ENCODE peak calls at places on chromosomes 12 and 14, in nine cellular contexts. One of them, this sample, is unnamed.

GRCh38 chr12:55068416-55069010 is 48.7 kb downstream of the NEUROD4 start:
- DNase-seq in hepatocyte: peak
- DNase-seq in GM10248: peak
- DNase-seq in heart left ventricle: no peak
- DNase-seq in LoVo: peak
- DNase-seq in lower leg skin: no peak
- DNase-seq in non-pigmented ciliary epithelial cell: peak
- DNase-seq in fibroblast of the aortic adventitia: peak
- DNase-seq in endothelial cell: peak
- DNase-seq in this sample: peak

GRCh38 chr14:69363055-69363454 is 35.0 kb downstream of the ERH start:
- DNase-seq in endothelial cell: peak
- DNase-seq in lower leg skin: no peak
- DNase-seq in fibroblast of the aortic adventitia: peak
- DNase-seq in hepatocyte: peak
- DNase-seq in heart left ventricle: peak
- DNase-seq in LoVo: no peak
- DNase-seq in GM10248: no peak
- DNase-seq in non-pigmented ciliary epithelial cell: no peak
- DNase-seq in this sample: no peak

GRCh38 chr14:72808564-72808963 is 85.3 kb downstream of the DPF3 start:
- DNase-seq in endothelial cell: no peak
- DNase-seq in fibroblast of the aortic adventitia: no peak
- DNase-seq in GM10248: no peak
- DNase-seq in non-pigmented ciliary epithelial cell: no peak
- DNase-seq in hepatocyte: no peak
- DNase-seq in heart left ventricle: no peak
- DNase-seq in lower leg skin: no peak
- DNase-seq in LoVo: no peak
- DNase-seq in this sample: no peak

GRCh38 chr14:80446356-80446755 is 235.1 kb upstream of the DIO2 start:
- DNase-seq in heart left ventricle: no peak
- DNase-seq in non-pigmented ciliary epithelial cell: no peak
- DNase-seq in GM10248: no peak
- DNase-seq in lower leg skin: no peak
- DNase-seq in LoVo: no peak
- DNase-seq in hepatocyte: no peak
- DNase-seq in endothelial cell: no peak
- DNase-seq in fibroblast of the aortic adventitia: peak
- DNase-seq in this sample: no peak

GRCh38 chr14:66610154-66610563 is 102.2 kb downstream of the GPHN start:
- DNase-seq in lower leg skin: no peak
- DNase-seq in LoVo: peak
- DNase-seq in non-pigmented ciliary epithelial cell: no peak
- DNase-seq in GM10248: no peak
- DNase-seq in hepatocyte: no peak
- DNase-seq in fibroblast of the aortic adventitia: no peak
- DNase-seq in heart left ventricle: no peak
- DNase-seq in endothelial cell: no peak
- DNase-seq in this sample: no peak

GRCh38 chr14:96268426-96269358 is 12.7 kb downstream of the BDKRB1 start:
- DNase-seq in hepatocyte: peak
- DNase-seq in lower leg skin: peak
- DNase-seq in heart left ventricle: peak
- DNase-seq in LoVo: no peak
- DNase-seq in non-pigmented ciliary epithelial cell: no peak
- DNase-seq in endothelial cell: no peak
- DNase-seq in GM10248: no peak
- DNase-seq in fibroblast of the aortic adventitia: peak
- DNase-seq in this sample: peak

GRCh38 chr14:36582011-36582873 is at the start of gene NKX2-8:
- DNase-seq in fibroblast of the aortic adventitia: no peak
- DNase-seq in GM10248: peak
- DNase-seq in endothelial cell: peak
- DNase-seq in lower leg skin: no peak
- DNase-seq in LoVo: peak
- DNase-seq in hepatocyte: peak
- DNase-seq in non-pigmented ciliary epithelial cell: no peak
- DNase-seq in heart left ventricle: no peak
- DNase-seq in this sample: peak

GRCh38 chr12:78181544-78182162 is 351.0 kb downstream of the NAV3 start:
- DNase-seq in LoVo: peak
- DNase-seq in hepatocyte: peak
- DNase-seq in fibroblast of the aortic adventitia: peak
- DNase-seq in GM10248: no peak
- DNase-seq in lower leg skin: no peak
- DNase-seq in heart left ventricle: no peak
- DNase-seq in endothelial cell: no peak
- DNase-seq in non-pigmented ciliary epithelial cell: no peak
- DNase-seq in this sample: peak

GRCh38 chr12:50166776-50167025 is 468 bp downstream of the CERS5 start:
- DNase-seq in fibroblast of the aortic adventitia: no peak
- DNase-seq in lower leg skin: peak
- DNase-seq in endothelial cell: no peak
- DNase-seq in GM10248: no peak
- DNase-seq in LoVo: no peak
- DNase-seq in non-pigmented ciliary epithelial cell: no peak
- DNase-seq in heart left ventricle: peak
- DNase-seq in hepatocyte: no peak
- DNase-seq in this sample: no peak

GRCh38 chr12:7642876-7643309 is 22.8 kb downstream of the APOBEC1 start:
- DNase-seq in lower leg skin: no peak
- DNase-seq in endothelial cell: peak
- DNase-seq in LoVo: peak
- DNase-seq in hepatocyte: no peak
- DNase-seq in non-pigmented ciliary epithelial cell: no peak
- DNase-seq in fibroblast of the aortic adventitia: peak
- DNase-seq in GM10248: no peak
- DNase-seq in heart left ventricle: no peak
- DNase-seq in this sample: peak

GRCh38 chr14:98994571-98994970 is 277.4 kb downstream of the BCL11B start:
- DNase-seq in heart left ventricle: no peak
- DNase-seq in non-pigmented ciliary epithelial cell: no peak
- DNase-seq in lower leg skin: no peak
- DNase-seq in GM10248: no peak
- DNase-seq in endothelial cell: no peak
- DNase-seq in fibroblast of the aortic adventitia: no peak
- DNase-seq in hepatocyte: no peak
- DNase-seq in LoVo: no peak
- DNase-seq in this sample: no peak

GRCh38 chr12:56601503-56601902 is 28.6 kb downstream of the BAZ2A start:
- DNase-seq in lower leg skin: no peak
- DNase-seq in fibroblast of the aortic adventitia: no peak
- DNase-seq in LoVo: no peak
- DNase-seq in GM10248: peak
- DNase-seq in heart left ventricle: peak
- DNase-seq in non-pigmented ciliary epithelial cell: no peak
- DNase-seq in hepatocyte: no peak
- DNase-seq in endothelial cell: peak
- DNase-seq in this sample: peak

GRCh38 chr14:61569783-61570182 is 125.5 kb upstream of the HIF1A start:
- DNase-seq in lower leg skin: no peak
- DNase-seq in non-pigmented ciliary epithelial cell: no peak
- DNase-seq in hepatocyte: no peak
- DNase-seq in heart left ventricle: peak
- DNase-seq in LoVo: peak
- DNase-seq in fibroblast of the aortic adventitia: peak
- DNase-seq in endothelial cell: no peak
- DNase-seq in GM10248: no peak
- DNase-seq in this sample: peak

GRCh38 chr12:57261385-57261784 is 10.4 kb upstream of the STAC3 start:
- DNase-seq in heart left ventricle: no peak
- DNase-seq in hepatocyte: no peak
- DNase-seq in non-pigmented ciliary epithelial cell: no peak
- DNase-seq in lower leg skin: no peak
- DNase-seq in fibroblast of the aortic adventitia: no peak
- DNase-seq in LoVo: no peak
- DNase-seq in GM10248: no peak
- DNase-seq in endothelial cell: no peak
- DNase-seq in this sample: no peak

GRCh38 chr12:124169577-124169976 is 125.3 kb upstream of the RFLNA start:
- DNase-seq in endothelial cell: no peak
- DNase-seq in non-pigmented ciliary epithelial cell: no peak
- DNase-seq in hepatocyte: no peak
- DNase-seq in heart left ventricle: no peak
- DNase-seq in lower leg skin: no peak
- DNase-seq in LoVo: no peak
- DNase-seq in GM10248: no peak
- DNase-seq in fibroblast of the aortic adventitia: no peak
- DNase-seq in this sample: no peak

GRCh38 chr14:101810897-101811620 is 49.5 kb downstream of the PPP2R5C start:
- DNase-seq in fibroblast of the aortic adventitia: peak
- DNase-seq in hepatocyte: no peak
- DNase-seq in lower leg skin: no peak
- DNase-seq in LoVo: peak
- DNase-seq in endothelial cell: no peak
- DNase-seq in GM10248: no peak
- DNase-seq in non-pigmented ciliary epithelial cell: no peak
- DNase-seq in heart left ventricle: no peak
- DNase-seq in this sample: no peak

GRCh38 chr14:90645842-90646443 is 170.3 kb downstream of the TTC7B start:
- DNase-seq in heart left ventricle: no peak
- DNase-seq in LoVo: peak
- DNase-seq in endothelial cell: no peak
- DNase-seq in non-pigmented ciliary epithelial cell: peak
- DNase-seq in lower leg skin: no peak
- DNase-seq in GM10248: no peak
- DNase-seq in hepatocyte: peak
- DNase-seq in fibroblast of the aortic adventitia: peak
- DNase-seq in this sample: peak

GRCh38 chr12:57460457-57461325 is 1.1 kb downstream of the GLI1 start:
- DNase-seq in hepatocyte: peak
- DNase-seq in GM10248: no peak
- DNase-seq in heart left ventricle: no peak
- DNase-seq in endothelial cell: peak
- DNase-seq in fibroblast of the aortic adventitia: no peak
- DNase-seq in non-pigmented ciliary epithelial cell: no peak
- DNase-seq in LoVo: no peak
- DNase-seq in lower leg skin: no peak
- DNase-seq in this sample: no peak

GRCh38 chr12:107645630-107646333 is 39.8 kb upstream of the PWP1 start:
- DNase-seq in non-pigmented ciliary epithelial cell: no peak
- DNase-seq in lower leg skin: no peak
- DNase-seq in fibroblast of the aortic adventitia: no peak
- DNase-seq in hepatocyte: peak
- DNase-seq in GM10248: no peak
- DNase-seq in heart left ventricle: no peak
- DNase-seq in LoVo: no peak
- DNase-seq in endothelial cell: no peak
- DNase-seq in this sample: no peak

GRCh38 chr12:95683418-95683817 is 107.1 kb downstream of the NTN4 start:
- DNase-seq in heart left ventricle: no peak
- DNase-seq in endothelial cell: no peak
- DNase-seq in LoVo: no peak
- DNase-seq in non-pigmented ciliary epithelial cell: no peak
- DNase-seq in hepatocyte: no peak
- DNase-seq in lower leg skin: no peak
- DNase-seq in GM10248: no peak
- DNase-seq in fibroblast of the aortic adventitia: no peak
- DNase-seq in this sample: no peak

GRCh38 chr12:68018315-68018714 is 29.1 kb downstream of the IFNG-AS1 start:
- DNase-seq in heart left ventricle: no peak
- DNase-seq in endothelial cell: no peak
- DNase-seq in hepatocyte: no peak
- DNase-seq in fibroblast of the aortic adventitia: no peak
- DNase-seq in lower leg skin: no peak
- DNase-seq in LoVo: no peak
- DNase-seq in GM10248: no peak
- DNase-seq in non-pigmented ciliary epithelial cell: no peak
- DNase-seq in this sample: no peak

GRCh38 chr12:20865873-20866272 is 55.4 kb downstream of the SLCO1B3 start:
- DNase-seq in hepatocyte: no peak
- DNase-seq in LoVo: no peak
- DNase-seq in heart left ventricle: no peak
- DNase-seq in endothelial cell: no peak
- DNase-seq in fibroblast of the aortic adventitia: peak
- DNase-seq in lower leg skin: no peak
- DNase-seq in non-pigmented ciliary epithelial cell: no peak
- DNase-seq in GM10248: no peak
- DNase-seq in this sample: no peak

GRCh38 chr12:31277081-31277480 is 48.9 kb downstream of the SINHCAF start:
- DNase-seq in LoVo: no peak
- DNase-seq in fibroblast of the aortic adventitia: no peak
- DNase-seq in non-pigmented ciliary epithelial cell: no peak
- DNase-seq in heart left ventricle: no peak
- DNase-seq in hepatocyte: no peak
- DNase-seq in endothelial cell: no peak
- DNase-seq in GM10248: no peak
- DNase-seq in lower leg skin: no peak
- DNase-seq in this sample: no peak

GRCh38 chr12:24997496-24997895 is 48.6 kb upstream of the BCAT1 start:
- DNase-seq in heart left ventricle: no peak
- DNase-seq in GM10248: no peak
- DNase-seq in fibroblast of the aortic adventitia: peak
- DNase-seq in non-pigmented ciliary epithelial cell: no peak
- DNase-seq in hepatocyte: no peak
- DNase-seq in lower leg skin: no peak
- DNase-seq in endothelial cell: no peak
- DNase-seq in LoVo: no peak
- DNase-seq in this sample: no peak

GRCh38 chr12:122137681-122138080 is 36.3 kb downstream of the IL31 start:
- DNase-seq in hepatocyte: peak
- DNase-seq in endothelial cell: no peak
- DNase-seq in lower leg skin: no peak
- DNase-seq in heart left ventricle: no peak
- DNase-seq in fibroblast of the aortic adventitia: no peak
- DNase-seq in non-pigmented ciliary epithelial cell: no peak
- DNase-seq in LoVo: no peak
- DNase-seq in GM10248: no peak
- DNase-seq in this sample: no peak

GRCh38 chr12:19833775-19834501 is 394.6 kb downstream of the AEBP2 start:
- DNase-seq in GM10248: no peak
- DNase-seq in non-pigmented ciliary epithelial cell: no peak
- DNase-seq in endothelial cell: no peak
- DNase-seq in lower leg skin: no peak
- DNase-seq in fibroblast of the aortic adventitia: peak
- DNase-seq in heart left ventricle: no peak
- DNase-seq in LoVo: no peak
- DNase-seq in hepatocyte: no peak
- DNase-seq in this sample: no peak

This sample was measured in Calu3.